ENCODE peak calls at places on chromosomes 13 and 19, in seven cellular contexts. W is fibroblast of lung; C is cardiac muscle cell; M is MM.1S; F is stomach; T is DND-41; Q is CD8-positive, alpha-beta memory T cell. Z is an unnamed sample. For H3K36me3, the result is how much of the 10 kb centered on the place peaks cover.

GRCh38 chr19:30149300-30149699 is 207.3 kb downstream of the URI1 start:
- DNase-seq in Q (no peak), F (no peak), T (no peak), M (no peak), C (no peak), W (no peak), Z (no peak)

GRCh38 chr19:40461669-40462221 is 3.8 kb downstream of the BLVRB start:
- DNase-seq in T (no peak), M (no peak), W (no peak), Q (no peak), F (no peak), C (no peak), Z (peak)

GRCh38 chr19:50725932-50726230 is 2.7 kb downstream of the CLEC11A start:
- DNase-seq in C (no peak), Q (no peak), T (no peak), W (no peak), M (no peak), F (no peak), Z (no peak)

GRCh38 chr13:93147946-93148345 is 78.7 kb upstream of the GPC6 start:
- DNase-seq in C (no peak), M (no peak), Q (no peak), W (no peak), T (no peak), F (no peak), Z (no peak)

GRCh38 chr13:100392709-100393630 is 195.6 kb downstream of the GGACT start:
- DNase-seq in Q (peak), M (peak), C (peak), W (peak), F (peak), T (peak), Z (no peak)

GRCh38 chr13:44271031-44271433 is 102.6 kb upstream of the SERP2 start:
- DNase-seq in M (no peak), F (no peak), T (no peak), W (peak), Q (no peak), C (no peak), Z (no peak)

GRCh38 chr19:19820774-19821315 is 705 bp downstream of the ZNF506 start:
- DNase-seq in F (no peak), T (peak), M (no peak), W (no peak), Q (peak), C (peak), Z (no peak)

GRCh38 chr19:11088508-11089253 is 582 bp upstream of the LDLR start:
- DNase-seq in C (no peak), T (no peak), W (peak), F (no peak), M (no peak), Q (no peak), Z (no peak)

GRCh38 chr13:87777395-87777794 is 106.2 kb downstream of the SLITRK5 start:
- DNase-seq in W (peak), T (no peak), Q (no peak), F (no peak), M (peak), C (no peak), Z (no peak)

GRCh38 chr13:111359237-111359915 is 38.9 kb downstream of the TEX29 start:
- DNase-seq in Q (no peak), W (peak), F (peak), T (no peak), M (no peak), C (no peak), Z (no peak)

DNA sequence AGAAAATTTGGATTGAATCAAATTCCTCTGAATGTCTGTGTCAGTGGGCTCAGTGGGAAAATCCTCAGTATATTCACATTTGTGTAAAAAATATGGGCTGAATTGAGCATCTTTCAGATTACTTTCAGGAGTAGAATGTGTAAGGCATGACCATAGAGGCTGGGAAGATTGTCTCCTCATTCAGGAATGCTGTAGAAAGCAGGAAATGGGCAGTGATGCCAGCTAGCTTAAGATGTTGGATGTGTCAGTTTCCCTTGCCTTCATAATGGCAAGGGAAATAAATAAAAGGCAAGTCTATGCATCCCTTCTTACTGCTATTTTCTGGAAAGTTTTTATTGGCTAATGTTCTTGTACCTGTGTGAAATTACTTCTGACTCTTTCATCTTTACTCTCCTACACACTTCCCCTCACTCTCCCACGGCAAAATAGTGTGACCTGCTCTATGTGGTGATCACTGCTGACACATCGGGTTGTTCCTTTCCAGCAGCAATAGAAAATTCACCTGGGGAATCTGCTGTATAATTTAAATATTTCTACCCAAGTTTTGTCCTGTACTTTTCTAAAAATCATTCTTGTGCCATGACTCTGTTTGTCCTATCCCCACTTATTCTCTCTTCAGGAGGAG is 103.2 kb downstream of the LMO7 start:
- DNase-seq in W (no peak), F (no peak), T (no peak), Q (no peak), C (no peak), M (no peak), Z (no peak)
- H3K36me3 ChIP-seq in W (under half), F (under half), T (under half), Q (under half), C (under half), M (under half), Z (under half)

DNA sequence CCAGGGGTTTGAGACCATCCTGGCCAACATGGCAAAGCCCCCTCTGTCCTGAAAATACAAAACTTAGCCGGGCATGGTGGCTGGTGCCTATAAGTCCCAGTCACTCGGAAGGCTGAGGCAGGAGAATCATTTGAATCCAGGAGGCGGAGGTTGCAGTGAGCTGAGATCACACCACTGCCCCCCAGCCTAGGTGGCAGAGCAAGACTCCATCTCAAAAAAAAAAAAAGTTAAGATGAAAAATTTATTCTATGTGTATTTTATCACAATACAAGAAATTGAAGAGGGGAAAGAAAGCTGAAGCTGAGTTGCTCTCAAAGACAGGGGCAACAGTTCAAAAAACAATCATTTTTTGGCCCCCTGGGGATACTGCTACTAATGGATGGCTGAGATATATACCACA is 31.1 kb downstream of the INSR start:
- DNase-seq in F (no peak), M (no peak), Q (no peak), C (no peak), W (no peak), T (no peak), Z (no peak)
- H3K36me3 ChIP-seq in F (under half), M (under half), Q (under half), C (under half), W (under half), T (under half), Z (under half)

GRCh38 chr19:54454781-54455675 is 6.0 kb downstream of the LENG8 start:
- DNase-seq in M (no peak), C (no peak), F (no peak), T (no peak), W (no peak), Q (no peak), Z (no peak)
- H3K36me3 ChIP-seq in M (under half), C (half or more), F (half or more), T (half or more), W (half or more), Q (half or more), Z (half or more)

DNA sequence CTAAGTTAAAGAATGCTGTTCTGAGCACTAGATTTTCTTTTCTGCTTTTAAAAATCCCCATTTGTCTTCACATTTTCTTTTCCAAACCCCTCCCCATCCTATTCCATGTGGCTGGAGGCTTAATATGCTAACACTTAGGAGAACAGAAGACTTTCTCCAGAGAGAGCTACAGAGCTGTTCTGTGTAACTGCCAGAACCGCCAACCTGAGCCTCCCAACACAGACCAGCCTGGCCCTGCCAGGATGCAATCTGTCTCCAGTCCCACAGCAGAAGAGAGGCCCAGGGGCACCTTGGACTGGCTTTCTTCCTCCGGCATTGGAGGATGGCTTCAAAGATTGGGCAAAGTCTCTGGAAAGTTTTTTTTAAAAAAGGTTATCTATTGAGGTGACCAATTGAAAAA is 264.2 kb downstream of the NDFIP2 start:
- DNase-seq in M (no peak), W (no peak), F (no peak), T (no peak), Q (no peak), C (no peak), Z (no peak)
- H3K36me3 ChIP-seq in M (under half), W (under half), F (under half), T (under half), Q (under half), C (under half), Z (under half)

DNA sequence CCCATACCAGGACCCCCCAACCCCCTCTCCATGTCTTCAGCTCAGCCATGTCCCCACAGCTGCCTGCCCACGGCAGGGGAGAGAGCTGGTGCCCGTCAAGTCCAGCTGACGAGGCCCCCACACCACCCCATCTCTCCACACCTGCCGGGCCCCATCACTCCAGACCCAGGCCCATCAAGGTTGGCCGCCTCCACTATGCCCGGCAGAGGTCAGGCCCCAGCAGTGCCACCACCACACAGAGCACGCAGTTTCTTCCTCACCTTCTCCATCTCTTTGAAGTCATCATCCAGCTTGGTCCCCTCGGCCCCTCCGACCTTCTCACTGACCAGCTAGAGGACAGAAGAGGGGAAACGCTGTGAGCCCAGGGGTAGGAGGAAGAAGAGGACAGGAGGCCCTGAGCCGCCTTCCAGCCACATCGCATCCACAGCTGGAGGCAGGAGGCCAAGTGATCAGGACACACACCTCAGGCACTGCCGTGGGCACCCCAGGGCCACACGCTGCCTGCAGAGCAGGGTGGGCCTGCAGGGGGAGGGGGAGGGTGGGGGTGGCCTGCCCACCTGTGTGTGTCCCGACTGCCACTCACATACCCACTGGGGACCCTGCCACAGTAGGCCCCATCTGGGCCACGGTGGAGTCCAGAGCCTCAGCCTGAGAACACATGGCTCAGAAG is 23.4 kb downstream of the MPND start:
- DNase-seq in Q (no peak), C (no peak), W (no peak), M (no peak), F (no peak), T (no peak), Z (no peak)
- H3K36me3 ChIP-seq in Q (under half), C (under half), W (under half), M (under half), F (half or more), T (half or more), Z (under half)